ENCODE peak calls at places on chromosomes 12 and 14, in nine cellular contexts. V, H, A, Z, O, I, P, L and R are unnamed samples.

GRCh38 chr12:12723681-12724420 is 6.7 kb downstream of the CDKN1B start:
- DNase-seq in O (peak; percentile 90), I (peak; percentile 65), V (peak; percentile 7), Z (peak; percentile 62), H (peak; percentile 47), L (peak; percentile 52), P (peak; percentile 9), A (peak; percentile 76), R (no peak)

GRCh38 chr12:55816876-55817351 is 610 bp downstream of the SARNP start:
- DNase-seq in L (peak; percentile 49), V (no peak), I (peak; percentile 69), P (no peak), H (no peak), A (peak; percentile 44), Z (no peak), O (no peak), R (no peak)

GRCh38 chr12:103169-103981 is 36.8 kb downstream of the IQSEC3 start:
- DNase-seq in L (no peak), V (no peak), A (peak; percentile 92), I (peak; percentile 13), O (no peak), P (no peak), H (no peak), Z (no peak), R (no peak)

GRCh38 chr12:113259499-113259953 is 38.3 kb downstream of the TPCN1 start:
- DNase-seq in H (peak; percentile 67), I (peak; percentile 53), Z (peak; percentile 96), V (no peak), L (peak; percentile 30), O (peak; percentile 97), P (no peak), A (peak; percentile 87), R (no peak)

GRCh38 chr12:120847392-120848157 is 56.6 kb downstream of the SPPL3 start:
- DNase-seq in H (no peak), O (no peak), Z (no peak), P (no peak), L (no peak), I (peak; percentile 26), V (no peak), A (no peak), R (no peak)

GRCh38 chr14:25349269-25349668 is 299.3 kb upstream of the STXBP6 start:
- DNase-seq in Z (no peak), A (no peak), L (no peak), I (peak; percentile 69), H (no peak), O (no peak), V (peak; percentile 4), P (no peak), R (no peak)

GRCh38 chr12:121893901-121894540 is 5.4 kb downstream of the PSMD9 start:
- DNase-seq in Z (no peak), P (no peak), O (no peak), V (peak; percentile 86), H (peak; percentile 72), L (peak; percentile 76), A (no peak), I (peak; percentile 85), R (peak; percentile 25)

GRCh38 chr14:59293934-59294661 is 105.6 kb downstream of the DAAM1 start:
- DNase-seq in P (no peak), H (peak; percentile 44), A (no peak), I (peak; percentile 59), O (no peak), Z (peak; percentile 65), L (no peak), V (no peak), R (no peak)

DNA sequence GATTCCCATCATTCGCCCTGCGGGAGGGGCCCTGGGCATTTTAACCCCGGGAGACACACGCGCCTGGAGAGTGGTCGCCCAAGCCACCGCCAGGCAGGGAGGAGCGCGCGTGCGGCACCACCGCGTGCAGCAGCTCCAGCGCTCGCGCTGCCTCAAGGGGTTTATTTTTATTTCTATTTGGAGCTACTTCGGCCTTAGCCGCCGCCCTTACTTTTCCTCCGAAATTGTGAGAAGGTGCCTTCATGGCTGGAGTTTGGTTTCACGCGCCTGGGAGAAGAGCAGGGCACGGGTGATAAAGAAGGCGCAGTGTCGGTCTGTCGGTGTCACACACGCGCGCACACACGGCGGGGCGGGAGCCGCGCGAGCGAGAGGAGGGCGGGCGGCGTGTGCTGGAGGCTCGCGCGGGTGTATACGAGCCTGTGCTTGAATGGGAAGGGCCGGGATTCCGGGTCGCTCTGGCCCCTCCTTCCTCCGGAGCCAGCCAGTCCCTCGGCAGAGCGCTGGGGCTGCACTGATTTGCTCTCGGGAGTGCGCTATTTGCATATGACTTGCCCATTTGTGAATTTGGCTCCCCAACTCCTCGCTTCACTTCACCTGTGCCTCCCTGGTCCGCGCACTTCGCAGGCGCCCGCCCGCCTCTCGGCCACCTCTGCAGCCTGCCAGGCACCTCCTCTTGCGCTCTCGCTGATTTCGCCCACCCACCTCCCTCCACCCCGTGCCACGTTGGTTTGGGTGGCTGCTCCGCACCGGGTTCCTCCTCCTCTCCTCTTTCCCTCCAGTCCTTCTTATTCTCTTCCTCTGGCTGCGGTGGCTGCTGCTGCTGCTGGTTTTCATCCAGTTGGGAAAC is 932.3 kb downstream of the DIO2 start:
- DNase-seq in I (peak; percentile 78), Z (peak; percentile 54), H (peak; percentile 86), V (peak; percentile 91), P (peak; percentile 74), L (peak; percentile 93), O (peak; percentile 87), A (peak; percentile 82), R (peak; percentile 54)
- H3K4me3 ChIP-seq in I (peak overlapping the region; percentile 69), Z (peak overlapping the region; percentile 58), H (peak overlapping the region; percentile 41), V (peak overlapping the region; percentile 41), P (peak overlapping the region; percentile 10), L (peak overlapping the region; percentile 97), O (peak overlapping the region; percentile 26), A (peak overlapping the region; percentile 63), R (peak overlapping the region; percentile 67)

DNA sequence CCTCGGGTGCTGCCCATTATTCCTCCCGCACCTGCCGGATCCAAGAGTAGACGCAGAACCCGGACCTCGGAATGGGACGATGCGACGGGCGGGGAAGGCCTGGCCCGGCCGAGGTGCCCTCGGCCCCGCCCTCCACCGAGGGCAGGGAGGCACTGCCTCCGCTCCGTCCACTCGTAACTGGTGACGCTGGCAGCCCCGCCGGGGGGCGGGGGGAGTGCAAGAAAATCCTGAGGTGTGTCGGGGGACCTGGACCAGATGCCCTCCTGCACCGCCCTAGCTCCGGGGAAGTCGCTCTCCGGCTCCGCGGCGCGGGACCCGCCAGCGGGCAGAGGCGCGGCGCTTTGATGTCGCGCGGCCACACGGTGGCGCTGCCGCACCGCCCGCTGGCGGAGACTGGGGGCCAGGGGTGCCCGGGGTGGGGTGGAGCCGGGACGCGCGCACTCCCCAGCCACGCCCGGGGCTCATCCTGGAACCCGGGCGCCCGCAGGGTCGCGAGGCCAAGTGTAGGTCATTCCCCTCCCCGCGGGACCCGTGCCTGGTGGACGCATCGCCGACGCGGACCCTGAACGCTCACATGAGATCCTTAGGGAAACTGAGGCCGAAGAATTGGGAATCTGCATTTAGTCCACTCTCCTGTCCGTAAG is 202.8 kb downstream of the TTC8 start:
- DNase-seq in Z (peak; percentile 55), H (peak; percentile 59), A (no peak), P (peak; percentile 30), O (peak; percentile 87), I (peak; percentile 69), V (no peak), L (peak; percentile 82), R (no peak)
- H3K4me3 ChIP-seq in Z (peak overlapping the region; percentile 64), H (peak overlapping the region; percentile 49), A (no peak overlapping the region), P (peak overlapping the region; percentile 45), O (peak overlapping the region; percentile 19), I (peak overlapping the region; percentile 67), V (peak overlapping the region; percentile 48), L (peak overlapping the region; percentile 87), R (peak overlapping the region; percentile 36)

GRCh38 chr14:36658091-36659009 is 3.3 kb upstream of the PAX9 start:
- DNase-seq in P (no peak), L (peak; percentile 12), I (peak; percentile 7), A (no peak), V (no peak), O (no peak), Z (no peak), H (no peak), R (no peak)
- H3K4me3 ChIP-seq in P (no peak overlapping the region), L (no peak overlapping the region), I (no peak overlapping the region), A (no peak overlapping the region), V (peak overlapping the region; percentile 41), O (no peak overlapping the region), Z (no peak overlapping the region), H (no peak overlapping the region), R (no peak overlapping the region)

GRCh38 chr12:94172973-94173372 is 24.6 kb downstream of the PLXNC1 start:
- DNase-seq in O (no peak), V (peak; percentile 79), H (peak; percentile 98), Z (no peak), I (peak; percentile 97), L (peak; percentile 85), A (no peak), P (no peak), R (peak; percentile 77)

GRCh38 chr12:94172031-94172430 is 23.7 kb downstream of the PLXNC1 start:
- DNase-seq in H (peak; percentile 64), P (no peak), A (no peak), V (no peak), L (no peak), O (no peak), Z (no peak), I (peak; percentile 10), R (no peak)

GRCh38 chr12:94174576-94174975 is 26.2 kb downstream of the PLXNC1 start:
- DNase-seq in Z (peak; percentile 39), P (no peak), I (no peak), A (no peak), H (no peak), L (no peak), V (no peak), O (no peak), R (no peak)

GRCh38 chr12:94171595-94171930 is 23.2 kb downstream of the PLXNC1 start:
- DNase-seq in I (peak; percentile 28), V (peak; percentile 13), H (peak; percentile 57), L (no peak), O (no peak), P (no peak), A (no peak), Z (no peak), R (no peak)

GRCh38 chr12:94173660-94174265 is 25.4 kb downstream of the PLXNC1 start:
- DNase-seq in H (no peak), I (no peak), P (no peak), Z (no peak), A (no peak), O (no peak), L (no peak), V (no peak), R (no peak)
- H3K4me3 ChIP-seq in H (no peak overlapping the region), I (no peak overlapping the region), P (no peak overlapping the region), Z (no peak overlapping the region), A (no peak overlapping the region), O (no peak overlapping the region), L (no peak overlapping the region), V (no peak overlapping the region), R (no peak overlapping the region)